ENCODE peak calls at places on chromosomes 7 and 10, in six cellular contexts. B, P, A, M, V and F are unnamed samples.
A peak's percentile ranks its signal among the peaks of the same experiment; 100 is the strongest.

GRCh38 chr10:128854965-128855364 is 612.1 kb upstream of the MGMT start:
- DNase-seq in M (peak; percentile 77), P (no peak), V (peak; percentile 84), B (peak; percentile 8), A (no peak), F (no peak)

GRCh38 chr10:132466520-132467463 is 69.8 kb downstream of the PWWP2B start:
- DNase-seq in B (no peak), P (no peak), A (no peak), V (peak; percentile 48), M (no peak), F (no peak)

GRCh38 chr10:60806951-60807350 is 28.7 kb downstream of the CDK1 start:
- DNase-seq in B (no peak), P (no peak), M (no peak), A (no peak), V (no peak), F (no peak)

GRCh38 chr7:151212626-151213025 is 2.3 kb upstream of the H2BK1 start:
- DNase-seq in M (no peak), B (no peak), P (no peak), V (no peak), A (no peak), F (no peak)

GRCh38 chr7:127995157-127995865 is 35.9 kb downstream of the LRRC4 start:
- DNase-seq in B (peak; percentile 84), M (no peak), P (no peak), A (no peak), V (no peak), F (no peak)

GRCh38 chr10:32190890-32191491 is 134.8 kb upstream of the KIF5B start:
- DNase-seq in A (no peak), B (peak; percentile 57), V (no peak), P (no peak), M (no peak), F (no peak)

GRCh38 chr10:117546630-117547300 is 4.2 kb downstream of the EMX2 start:
- DNase-seq in A (no peak), V (no peak), P (no peak), B (no peak), M (no peak), F (no peak)

GRCh38 chr7:118046086-118046485 is 137.9 kb upstream of the LSM8 start:
- DNase-seq in V (no peak), P (no peak), B (no peak), A (no peak), M (no peak), F (no peak)

GRCh38 chr10:92313750-92314149 is 22.8 kb downstream of the MARCHF5 start:
- DNase-seq in M (no peak), P (no peak), B (no peak), A (no peak), V (no peak), F (no peak)

GRCh38 chr10:92735938-92736337 is 46.2 kb downstream of the HHEX start:
- DNase-seq in M (no peak), A (no peak), P (no peak), V (no peak), B (no peak), F (no peak)

GRCh38 chr10:46520941-46521340 is 35.5 kb downstream of the GPRIN2 start:
- DNase-seq in A (no peak), P (no peak), B (peak; percentile 35), M (peak; percentile 1), V (peak; percentile 58), F (no peak)

GRCh38 chr10:92240289-92241157 is 50.4 kb downstream of the CPEB3 start:
- DNase-seq in V (no peak), P (peak; percentile 43), A (no peak), B (peak; percentile 72), M (peak; percentile 86), F (peak; percentile 66)

GRCh38 chr7:43637114-43637806 is 54.4 kb downstream of the STK17A start:
- DNase-seq in B (no peak), M (no peak), A (no peak), V (no peak), P (no peak), F (no peak)

GRCh38 chr10:123136806-123137642 is 1.3 kb downstream of the HMX3 start:
- DNase-seq in B (peak; percentile 23), P (no peak), V (no peak), M (no peak), A (no peak), F (peak; percentile 41)

GRCh38 chr7:156751319-156751718 is 110.7 kb downstream of the RNF32 start:
- DNase-seq in P (no peak), A (no peak), B (peak; percentile 82), V (no peak), M (no peak), F (no peak)

GRCh38 chr10:77902159-77902558 is 24.4 kb downstream of the DLG5 start:
- DNase-seq in P (no peak), V (no peak), M (no peak), B (no peak), A (no peak), F (no peak)
- H3K4me1 ChIP-seq in P (peaks cover 37% of the 10 kb centered on the region), V (peaks cover 15% of the 10 kb centered on the region), M (peaks cover 36% of the 10 kb centered on the region), B (peaks cover 6% of the 10 kb centered on the region), A (no peaks in the 10 kb centered on the region), F (no peaks in the 10 kb centered on the region)

GRCh38 chr10:125014086-125014830 is 72.3 kb downstream of the ZRANB1 start:
- DNase-seq in A (no peak), B (no peak), P (no peak), M (peak; percentile 42), V (peak; percentile 68), F (no peak)
- H3K4me1 ChIP-seq in A (no peaks in the 10 kb centered on the region), B (peaks cover 33% of the 10 kb centered on the region), P (no peaks in the 10 kb centered on the region), M (peaks cover 18% of the 10 kb centered on the region), V (peaks cover 83% of the 10 kb centered on the region), F (peaks cover 2% of the 10 kb centered on the region)

GRCh38 chr10:104259456-104259855 is 4.8 kb downstream of the GSTO1 start:
- DNase-seq in V (no peak), B (no peak), P (no peak), A (no peak), M (no peak), F (no peak)
- H3K4me1 ChIP-seq in V (peaks cover 31% of the 10 kb centered on the region), B (peaks cover 14% of the 10 kb centered on the region), P (peaks cover 27% of the 10 kb centered on the region), A (peaks cover 21% of the 10 kb centered on the region), M (peaks cover 52% of the 10 kb centered on the region), F (peaks cover 50% of the 10 kb centered on the region)

GRCh38 chr10:86688398-86688921 is 20.1 kb downstream of the LDB3 start:
- DNase-seq in A (peak; percentile 14), P (peak; percentile 62), M (peak; percentile 65), V (peak; percentile 71), B (peak; percentile 77), F (peak; percentile 46)
- H3K4me1 ChIP-seq in A (no peaks in the 10 kb centered on the region), P (no peaks in the 10 kb centered on the region), M (peaks cover 7% of the 10 kb centered on the region), V (peaks cover 31% of the 10 kb centered on the region), B (peaks cover 7% of the 10 kb centered on the region), F (no peaks in the 10 kb centered on the region)

GRCh38 chr10:77892761-77893160 is 33.8 kb downstream of the DLG5 start:
- DNase-seq in A (no peak), B (no peak), M (no peak), V (no peak), P (no peak), F (no peak)

GRCh38 chr10:77894058-77894457 is 32.5 kb downstream of the DLG5 start:
- DNase-seq in V (no peak), A (no peak), B (no peak), P (no peak), M (no peak), F (no peak)

GRCh38 chr10:77893386-77893785 is 33.2 kb downstream of the DLG5 start:
- DNase-seq in M (no peak), P (no peak), B (no peak), V (no peak), A (no peak), F (no peak)

GRCh38 chr10:77890097-77890496 is 36.5 kb downstream of the DLG5 start:
- DNase-seq in A (no peak), B (no peak), P (no peak), M (no peak), V (no peak), F (no peak)

GRCh38 chr10:77892021-77892739 is 34.4 kb downstream of the DLG5 start:
- DNase-seq in A (no peak), M (peak; percentile 50), B (no peak), P (no peak), V (no peak), F (no peak)
- H3K4me1 ChIP-seq in A (no peaks in the 10 kb centered on the region), M (peaks cover 61% of the 10 kb centered on the region), B (peaks cover 9% of the 10 kb centered on the region), P (peaks cover 31% of the 10 kb centered on the region), V (peaks cover 20% of the 10 kb centered on the region), F (no peaks in the 10 kb centered on the region)

GRCh38 chr10:28892818-28893547 is 215.7 kb downstream of the BAMBI start:
- DNase-seq in A (no peak), P (no peak), B (peak; percentile 71), M (no peak), V (no peak), F (no peak)

GRCh38 chr10:28890121-28890950 is 213.0 kb downstream of the BAMBI start:
- DNase-seq in M (no peak), V (no peak), A (no peak), P (no peak), B (no peak), F (no peak)

GRCh38 chr10:28891058-28891713 is 213.9 kb downstream of the BAMBI start:
- DNase-seq in P (no peak), V (no peak), A (no peak), B (no peak), M (no peak), F (no peak)
- H3K4me1 ChIP-seq in P (no peaks in the 10 kb centered on the region), V (no peaks in the 10 kb centered on the region), A (no peaks in the 10 kb centered on the region), B (no peaks in the 10 kb centered on the region), M (no peaks in the 10 kb centered on the region), F (no peaks in the 10 kb centered on the region)

GRCh38 chr10:79105818-79106217 is 37.1 kb downstream of the ZMIZ1 start:
- DNase-seq in P (no peak), B (no peak), A (no peak), V (no peak), M (no peak), F (no peak)
- H3K4me1 ChIP-seq in P (peaks cover 15% of the 10 kb centered on the region), B (peaks cover 27% of the 10 kb centered on the region), A (peaks cover 19% of the 10 kb centered on the region), V (peaks cover 83% of the 10 kb centered on the region), M (peaks cover 79% of the 10 kb centered on the region), F (peaks cover 7% of the 10 kb centered on the region)